ENCODE peak calls at places on chromosomes 7 and 10, in six cellular contexts. I is BE2C, Y is HepG2, G is aorta, M is colonic mucosa, J is GM23248. F is an unnamed sample. For H3K36me3, the result is how much of the 10 kb centered on the place peaks cover.

GRCh38 chr7:38211940-38212339 is 33.9 kb downstream of the STARD3NL start:
- DNase-seq in I (no peak), Y (no peak), G (no peak), M (no peak), J (peak), F (no peak)

GRCh38 chr10:13515467-13515866 is 13.3 kb downstream of the BEND7 start:
- DNase-seq in I (no peak), Y (peak), G (no peak), M (no peak), J (no peak), F (no peak)

GRCh38 chr7:47227762-47228177 is 354.1 kb downstream of the TNS3 start:
- DNase-seq in I (peak), Y (no peak), G (no peak), M (no peak), J (peak), F (peak)

GRCh38 chr7:98285132-98286092 is 3.9 kb downstream of the BRI3 start:
- DNase-seq in I (no peak), Y (no peak), G (no peak), M (no peak), J (peak), F (no peak)

GRCh38 chr10:122280977-122281376 is 9.9 kb downstream of the BTBD16 start:
- DNase-seq in I (no peak), Y (no peak), G (no peak), M (no peak), J (no peak), F (no peak)

GRCh38 chr7:42227931-42228591 is 8.9 kb downstream of the GLI3 start:
- DNase-seq in I (no peak), Y (no peak), G (peak), M (no peak), J (peak), F (no peak)

GRCh38 chr7:41732279-41733062 is 29.6 kb upstream of the INHBA start:
- DNase-seq in I (no peak), Y (no peak), G (no peak), M (no peak), J (peak), F (peak)

GRCh38 chr7:130143334-130143732 is 61.9 kb downstream of the TMEM209 start:
- DNase-seq in I (no peak), Y (no peak), G (no peak), M (no peak), J (no peak), F (no peak)

GRCh38 chr10:36621346-36621745 is 504.1 kb upstream of the ANKRD30A start:
- DNase-seq in I (no peak), Y (no peak), G (no peak), M (no peak), J (peak), F (no peak)

GRCh38 chr7:26691886-26692285 is 172.5 kb downstream of the SKAP2 start:
- DNase-seq in I (no peak), Y (no peak), G (no peak), M (no peak), J (no peak), F (no peak)

GRCh38 chr7:76428868-76429805 is 4.4 kb downstream of the ZP3 start:
- DNase-seq in I (no peak), Y (no peak), G (peak), M (no peak), J (peak), F (no peak)

GRCh38 chr10:129293991-129294700 is 172.9 kb upstream of the MGMT start:
- DNase-seq in I (peak), Y (no peak), G (no peak), M (no peak), J (no peak), F (no peak)

GRCh38 chr7:151902306-151902705 is 25.4 kb upstream of the PRKAG2 start:
- DNase-seq in I (no peak), Y (no peak), G (no peak), M (no peak), J (no peak), F (no peak)

GRCh38 chr10:107542607-107543006 is 378.1 kb upstream of the SORCS1 start:
- DNase-seq in I (no peak), Y (no peak), G (no peak), M (no peak), J (no peak), F (no peak)

GRCh38 chr7:15780271-15780670 is 93.8 kb upstream of the MEOX2 start:
- DNase-seq in I (no peak), Y (no peak), G (no peak), M (no peak), J (peak), F (peak)

GRCh38 chr7:141288626-141289025 is 214.8 kb downstream of the TMEM178B start:
- DNase-seq in I (no peak), Y (no peak), G (no peak), M (no peak), J (no peak), F (no peak)

GRCh38 chr7:17963281-17963680 is 23.0 kb upstream of the SNX13 start:
- DNase-seq in I (no peak), Y (peak), G (no peak), M (no peak), J (peak), F (peak)

DNA sequence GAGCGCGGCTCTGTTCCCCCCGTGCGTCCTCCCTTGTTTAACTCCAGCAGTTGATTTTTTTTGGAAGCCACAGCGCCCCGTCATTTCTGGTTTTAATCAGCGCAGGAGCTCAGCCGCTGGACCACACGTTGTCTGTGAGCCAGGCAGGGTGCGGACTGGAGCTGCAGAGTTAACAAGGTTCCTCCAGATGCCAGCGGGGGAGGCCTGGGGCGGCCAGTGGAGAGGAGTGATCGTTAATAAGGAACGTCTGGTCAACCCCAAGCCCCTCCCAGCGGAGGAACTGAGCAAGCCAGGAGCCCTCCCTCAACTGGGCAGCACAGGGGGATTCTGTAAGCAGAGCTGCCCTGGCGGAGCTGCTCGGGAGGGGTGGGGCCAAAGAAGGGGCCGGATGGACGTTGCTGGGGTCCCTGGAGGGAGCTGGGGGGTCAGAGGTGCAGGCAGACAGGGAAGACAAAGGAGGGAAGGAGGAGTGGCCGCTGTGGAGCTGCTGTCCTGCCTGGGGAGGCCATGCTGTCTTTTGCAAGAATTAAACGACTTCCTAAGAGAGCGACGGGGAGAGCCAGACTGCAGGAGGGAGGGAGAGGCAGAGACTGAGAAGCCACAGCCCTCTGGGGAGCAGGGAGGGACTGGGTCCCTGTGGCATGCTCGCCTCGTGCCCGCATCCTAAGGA is 537.2 kb upstream of the FOXK1 start:
- DNase-seq in I (peak), Y (no peak), G (peak), M (peak), J (no peak), F (peak)
- H3K4me3 ChIP-seq in I (no peak), Y (no peak), G (no peak), M (no peak), J (no peak), F (peak)

DNA sequence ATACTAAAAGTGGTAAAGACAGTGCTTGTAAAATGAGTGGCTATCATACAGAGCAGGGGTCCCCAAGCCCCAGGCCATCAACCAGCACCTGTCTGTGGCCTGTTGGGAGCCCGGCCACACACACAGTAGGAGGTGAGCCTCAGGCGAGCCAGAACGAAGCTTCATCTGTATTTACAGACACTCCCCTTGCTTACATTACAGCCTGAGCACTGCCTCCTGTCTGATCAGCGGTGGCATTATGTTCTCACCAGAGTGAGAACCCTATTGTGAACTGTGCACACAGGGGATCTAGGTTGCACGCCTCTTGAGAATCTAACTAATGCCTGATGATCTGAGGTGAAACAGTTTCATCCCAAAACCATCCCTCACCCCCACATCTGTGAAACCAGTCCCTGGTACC is 58.7 kb downstream of the ITGA8 start:
- DNase-seq in I (no peak), Y (no peak), G (no peak), M (no peak), J (peak), F (no peak)
- H3K36me3 ChIP-seq in I (under half), Y (under half), G (under half), M (under half), J (under half), F (under half)

DNA sequence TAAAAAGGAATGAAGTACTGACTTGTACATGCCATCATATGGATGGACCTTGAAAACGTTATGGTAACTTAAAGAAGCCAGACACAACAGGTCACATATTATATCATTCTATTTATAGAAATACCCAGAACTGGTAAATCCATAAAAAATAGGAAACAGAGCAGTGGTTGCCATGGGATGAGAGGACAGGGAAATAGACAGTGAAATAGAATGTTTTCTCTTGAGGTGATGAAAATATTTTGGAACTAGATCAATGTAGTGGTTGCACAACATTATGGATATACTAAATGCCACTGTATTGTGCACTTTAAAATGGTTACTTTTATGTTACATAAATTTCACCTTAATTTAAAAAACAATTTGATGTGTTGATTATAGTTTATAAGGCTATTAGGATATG is 318.5 kb downstream of the THSD7A start:
- DNase-seq in I (no peak), Y (no peak), G (no peak), M (no peak), J (no peak), F (no peak)
- H3K4me3 ChIP-seq in I (no peak), Y (no peak), G (no peak), M (no peak), J (no peak), F (no peak)

GRCh38 chr10:80152820-80153219 is 20.3 kb downstream of the PLAC9 start:
- DNase-seq in I (no peak), Y (no peak), G (no peak), M (no peak), J (no peak), F (no peak)
- H3K36me3 ChIP-seq in I (under half), Y (under half), G (under half), M (under half), J (under half), F (half or more)

F was measured in adipocyte.